ENCODE peak calls at places on chromosomes 1 and 21, in five cellular contexts. S, P, N, O and A are unnamed samples. For H3K36me3, the result is how much of the 10 kb centered on the place peaks cover.

GRCh38 chr1:19087737-19088594 is 122.1 kb downstream of the UBR4 start:
- DNase-seq in S (no peak), P (peak), N (no peak), O (no peak), A (no peak)

GRCh38 chr21:39562791-39563770 is 49.7 kb upstream of the B3GALT5 start:
- DNase-seq in S (no peak), P (no peak), N (no peak), O (no peak), A (no peak)

GRCh38 chr1:68293609-68294353 is 61.5 kb upstream of the WLS start:
- DNase-seq in S (peak), P (no peak), N (no peak), O (no peak), A (peak)

GRCh38 chr1:221714227-221715116 is 27.4 kb downstream of the DUSP10 start:
- DNase-seq in S (no peak), P (no peak), N (no peak), O (no peak), A (no peak)

GRCh38 chr1:193654951-193655705 is 468.7 kb upstream of the B3GALT2 start:
- DNase-seq in S (no peak), P (no peak), N (peak), O (no peak), A (peak)

GRCh38 chr1:235558783-235559182 is 54.5 kb upstream of the B3GALNT2 start:
- DNase-seq in S (no peak), P (no peak), N (no peak), O (no peak), A (no peak)

GRCh38 chr1:41743361-41743760 is 175.4 kb downstream of the HIVEP3 start:
- DNase-seq in S (no peak), P (no peak), N (no peak), O (no peak), A (no peak)

GRCh38 chr21:15514073-15514946 is 215.5 kb upstream of the USP25 start:
- DNase-seq in S (no peak), P (peak), N (no peak), O (no peak), A (no peak)

GRCh38 chr1:244969355-244970235 is 105.3 kb upstream of the HNRNPU start:
- DNase-seq in S (no peak), P (no peak), N (peak), O (peak), A (peak)

GRCh38 chr1:209652873-209653401 is 712 bp upstream of the LAMB3 start:
- DNase-seq in S (peak), P (no peak), N (peak), O (no peak), A (peak)

GRCh38 chr21:22211943-22212342 is 1213.7 kb downstream of the NCAM2 start:
- DNase-seq in S (no peak), P (no peak), N (no peak), O (no peak), A (no peak)

GRCh38 chr1:91779603-91780021 is 106.3 kb downstream of the TGFBR3 start:
- DNase-seq in S (no peak), P (no peak), N (no peak), O (no peak), A (no peak)

GRCh38 chr1:6053206-6053546 is 7.5 kb downstream of the KCNAB2 start:
- DNase-seq in S (no peak), P (no peak), N (no peak), O (no peak), A (no peak)

GRCh38 chr1:218030846-218031245 is 254.2 kb upstream of the RRP15 start:
- DNase-seq in S (no peak), P (no peak), N (no peak), O (no peak), A (no peak)

GRCh38 chr1:218024211-218024720 is 260.8 kb upstream of the RRP15 start:
- DNase-seq in S (no peak), P (no peak), N (no peak), O (no peak), A (no peak)

GRCh38 chr1:218027152-218027551 is 257.9 kb upstream of the RRP15 start:
- DNase-seq in S (no peak), P (no peak), N (no peak), O (no peak), A (no peak)

DNA sequence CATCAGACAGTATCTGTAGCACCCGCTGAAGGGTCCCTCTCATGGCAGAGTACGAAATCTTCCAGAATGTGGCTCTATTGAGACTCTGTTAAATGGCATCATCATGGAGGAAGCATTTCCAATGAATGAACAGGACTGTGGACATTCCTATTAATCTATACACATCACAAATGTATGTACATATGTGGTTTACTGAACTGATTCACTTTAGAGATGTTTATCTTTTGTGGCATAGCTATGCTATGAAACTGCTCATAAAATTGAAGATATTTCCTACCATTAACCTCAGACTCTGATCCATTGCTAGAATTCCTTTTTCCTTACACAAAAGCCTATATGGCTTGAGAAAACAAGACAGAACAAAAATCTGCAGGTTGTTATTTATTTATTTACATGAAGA is 259.6 kb upstream of the RRP15 start:
- DNase-seq in S (no peak), P (no peak), N (no peak), O (no peak), A (no peak)
- TF ChIP-seq YY1 in S (no peak), P (no peak), N (no peak), O (no peak), A (no peak)

GRCh38 chr1:45507893-45508292 is 7.8 kb downstream of the MMACHC start:
- DNase-seq in S (no peak), P (no peak), N (no peak), O (no peak), A (no peak)
- H3K36me3 ChIP-seq in S (under half), P (under half), N (under half), O (under half), A (half or more)

DNA sequence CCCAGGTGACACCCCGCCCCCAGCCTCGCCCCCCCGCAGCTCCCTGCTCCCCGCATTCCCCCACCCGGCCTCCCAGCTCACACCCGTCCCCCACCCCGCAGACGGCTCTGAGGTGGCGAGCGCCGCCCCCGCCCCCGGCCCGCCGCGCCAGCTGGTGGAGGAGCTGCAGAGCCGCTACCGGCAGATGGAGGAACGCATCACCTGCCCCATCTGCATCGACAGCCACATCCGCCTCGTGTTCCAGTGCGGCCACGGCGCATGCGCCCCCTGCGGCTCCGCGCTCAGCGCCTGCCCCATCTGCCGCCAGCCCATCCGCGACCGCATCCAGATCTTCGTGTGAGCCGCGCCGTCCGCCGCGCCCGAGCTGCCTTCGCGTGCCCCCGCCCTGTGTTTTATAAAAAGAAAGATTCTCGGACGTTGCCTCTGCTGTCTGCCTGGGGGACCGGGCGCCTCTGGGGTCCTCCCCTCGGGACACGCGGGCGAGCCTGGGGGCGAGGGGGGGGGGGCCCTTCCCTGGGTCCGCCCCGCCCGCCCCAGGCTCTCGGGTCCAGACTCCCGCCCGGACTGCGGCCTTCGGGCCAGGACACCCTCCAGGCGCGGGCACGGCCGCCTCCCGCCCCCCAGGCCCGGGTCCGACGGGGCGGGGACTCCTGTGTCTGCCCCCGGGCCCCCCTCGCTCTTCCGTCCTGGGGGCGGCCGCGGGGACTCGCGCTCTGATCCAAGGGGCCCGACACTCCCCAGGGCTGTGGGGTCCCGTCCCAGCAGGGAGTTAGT is 1.6 kb upstream of the MMP23B start:
- DNase-seq in S (peak), P (peak), N (no peak), O (peak), A (no peak)
- TF ChIP-seq YY1 in S (no peak), P (peak), N (no peak), O (no peak), A (no peak)

GRCh38 chr1:99573431-99574217 is 72.3 kb upstream of the PALMD start:
- DNase-seq in S (no peak), P (no peak), N (no peak), O (no peak), A (no peak)
- H3K36me3 ChIP-seq in S (under half), P (under half), N (under half), O (under half), A (under half)